ENCODE peak calls at places on chromosomes 7 and 10, in four cellular contexts. One of them, this sample, is unnamed.
A peak's percentile ranks its signal among the peaks of the same experiment; 100 is the strongest.

GRCh38 chr7:50552921-50553320 is 12.3 kb downstream of the DDC start:
- DNase-seq in GM20000: no peak
- DNase-seq in small intestine: no peak
- DNase-seq in islet precursor cell: peak; percentile 82
- DNase-seq in this sample: peak; percentile 69

GRCh38 chr10:109207361-109207760 is 716.0 kb downstream of the XPNPEP1 start:
- DNase-seq in GM20000: no peak
- DNase-seq in islet precursor cell: no peak
- DNase-seq in small intestine: no peak
- DNase-seq in this sample: peak; percentile 1

GRCh38 chr10:62582804-62583208 is 208.6 kb downstream of the ZNF365 start:
- DNase-seq in GM20000: no peak
- DNase-seq in islet precursor cell: no peak
- DNase-seq in small intestine: no peak
- DNase-seq in this sample: peak; percentile 98

GRCh38 chr10:122445469-122445868 is 9.0 kb upstream of the ARMS2 start:
- DNase-seq in GM20000: no peak
- DNase-seq in small intestine: no peak
- DNase-seq in islet precursor cell: no peak
- DNase-seq in this sample: no peak

GRCh38 chr10:78222096-78222790 is 188.6 kb downstream of the RPS24 start:
- DNase-seq in small intestine: no peak
- DNase-seq in GM20000: no peak
- DNase-seq in islet precursor cell: no peak
- DNase-seq in this sample: peak; percentile 15

GRCh38 chr7:156781972-156782371 is 111.0 kb downstream of the LMBR1 start:
- DNase-seq in small intestine: no peak
- DNase-seq in islet precursor cell: no peak
- DNase-seq in GM20000: no peak
- DNase-seq in this sample: no peak

GRCh38 chr10:99859585-99859984 is 77.1 kb downstream of the ABCC2 start:
- DNase-seq in small intestine: no peak
- DNase-seq in GM20000: no peak
- DNase-seq in islet precursor cell: no peak
- DNase-seq in this sample: no peak

GRCh38 chr7:7681191-7681935 is 37.0 kb downstream of the RPA3 start:
- DNase-seq in small intestine: peak; percentile 79
- DNase-seq in islet precursor cell: no peak
- DNase-seq in GM20000: peak; percentile 20
- DNase-seq in this sample: peak; percentile 59

GRCh38 chr7:37901890-37902524 is 14.6 kb downstream of the SFRP4 start:
- DNase-seq in GM20000: no peak
- DNase-seq in islet precursor cell: peak; percentile 60
- DNase-seq in small intestine: no peak
- DNase-seq in this sample: peak; percentile 78

GRCh38 chr10:32239770-32240169 is 107.2 kb downstream of the EPC1 start:
- DNase-seq in islet precursor cell: no peak
- DNase-seq in small intestine: no peak
- DNase-seq in GM20000: no peak
- DNase-seq in this sample: peak; percentile 69

GRCh38 chr7:12719141-12719919 is 31.9 kb downstream of the ARL4A start:
- DNase-seq in GM20000: no peak
- DNase-seq in islet precursor cell: no peak
- DNase-seq in small intestine: no peak
- DNase-seq in this sample: peak; percentile 85

GRCh38 chr7:127638197-127638596 is 13.8 kb upstream of the SND1 start:
- DNase-seq in small intestine: no peak
- DNase-seq in GM20000: no peak
- DNase-seq in islet precursor cell: no peak
- DNase-seq in this sample: no peak

GRCh38 chr7:133649593-133649992 is 396.7 kb downstream of the EXOC4 start:
- DNase-seq in small intestine: no peak
- DNase-seq in GM20000: no peak
- DNase-seq in islet precursor cell: no peak
- DNase-seq in this sample: no peak

GRCh38 chr10:128892005-128892404 is 575.0 kb upstream of the MGMT start:
- DNase-seq in islet precursor cell: peak; percentile 13
- DNase-seq in GM20000: no peak
- DNase-seq in small intestine: no peak
- DNase-seq in this sample: no peak

GRCh38 chr7:8411103-8411502 is 22.3 kb upstream of the NXPH1 start:
- DNase-seq in GM20000: no peak
- DNase-seq in small intestine: no peak
- DNase-seq in islet precursor cell: no peak
- DNase-seq in this sample: no peak

GRCh38 chr10:87930141-87930540 is 66.7 kb downstream of the PTEN start:
- DNase-seq in small intestine: peak; percentile 25
- DNase-seq in islet precursor cell: no peak
- DNase-seq in GM20000: no peak
- DNase-seq in this sample: no peak

GRCh38 chr10:103512591-103513382 is 19.3 kb downstream of the NEURL1 start:
- DNase-seq in islet precursor cell: peak; percentile 51
- DNase-seq in small intestine: peak; percentile 72
- DNase-seq in GM20000: no peak
- DNase-seq in this sample: no peak

GRCh38 chr7:18027628-18028027 is at the start of gene PRPS1L1:
- DNase-seq in GM20000: no peak
- DNase-seq in small intestine: no peak
- DNase-seq in islet precursor cell: no peak
- DNase-seq in this sample: no peak

GRCh38 chr7:104980969-104981670 is 32.9 kb upstream of the KMT2E start:
- DNase-seq in small intestine: peak; percentile 59
- DNase-seq in islet precursor cell: no peak
- DNase-seq in GM20000: peak; percentile 68
- DNase-seq in this sample: peak; percentile 67

GRCh38 chr7:132518102-132518838 is 58.0 kb downstream of the PLXNA4 start:
- DNase-seq in islet precursor cell: peak; percentile 74
- DNase-seq in small intestine: peak; percentile 19
- DNase-seq in GM20000: peak; percentile 31
- DNase-seq in this sample: peak; percentile 34

GRCh38 chr10:20686236-20686635 is 210.9 kb downstream of the NEBL start:
- DNase-seq in islet precursor cell: no peak
- DNase-seq in GM20000: no peak
- DNase-seq in small intestine: no peak
- DNase-seq in this sample: no peak

GRCh38 chr10:28945959-28946358 is 268.6 kb downstream of the BAMBI start:
- DNase-seq in small intestine: no peak
- DNase-seq in islet precursor cell: no peak
- DNase-seq in GM20000: no peak
- DNase-seq in this sample: no peak

GRCh38 chr10:110563132-110563531 is 4.4 kb upstream of the SMC3 start:
- DNase-seq in islet precursor cell: no peak
- DNase-seq in GM20000: no peak
- DNase-seq in small intestine: no peak
- DNase-seq in this sample: no peak

GRCh38 chr10:114925675-114926204 is 12.3 kb upstream of the TRUB1 start:
- DNase-seq in islet precursor cell: peak; percentile 59
- DNase-seq in small intestine: no peak
- DNase-seq in GM20000: peak; percentile 33
- DNase-seq in this sample: peak; percentile 78

GRCh38 chr7:29723599-29723998 is 82.7 kb upstream of the WIPF3 start:
- DNase-seq in islet precursor cell: peak; percentile 67
- DNase-seq in GM20000: no peak
- DNase-seq in small intestine: no peak
- DNase-seq in this sample: peak; percentile 32